ENCODE peak calls at places on chromosomes 5 and 9, in ten cellular contexts. Z is ELR; B is retina; F is CD8-positive, alpha-beta T cell; Y is memory B cell; J is fibroblast of the aortic adventitia; K is Ammon's horn; Q is activated T-helper 1 cell treated with Interleukin-2 at 50 U/mL for 16 hours; O is D341Med; U is heart right ventricle. I is an unnamed sample.

GRCh38 chr5:37667846-37668245 is 172.0 kb downstream of the GDNF start:
- DNase-seq in Z (no peak), Y (no peak), Q (no peak), K (no peak), B (no peak), O (no peak), J (no peak), U (no peak), F (no peak), I (no peak)

GRCh38 chr9:131733601-131734061 is 6.2 kb downstream of the RAPGEF1 start:
- DNase-seq in Q (no peak), Z (peak), J (peak), K (no peak), Y (no peak), U (no peak), F (no peak), B (no peak), O (peak), I (no peak)

GRCh38 chr9:4661165-4662095 is 664 bp upstream of the PLPP6 start:
- DNase-seq in O (no peak), Y (no peak), Q (no peak), J (peak), B (no peak), Z (peak), U (no peak), F (no peak), K (no peak), I (no peak)

GRCh38 chr9:34252670-34253459 is 74.0 kb downstream of the UBAP1 start:
- DNase-seq in K (peak), O (peak), Q (peak), B (peak), F (peak), J (peak), Y (peak), Z (peak), U (peak), I (peak)

GRCh38 chr9:110007477-110008270 is 200.3 kb downstream of the C9orf152 start:
- DNase-seq in Q (no peak), Y (no peak), O (no peak), Z (peak), B (no peak), J (no peak), U (no peak), F (no peak), K (no peak), I (no peak)

GRCh38 chr5:123439616-123440153 is 16.5 kb upstream of the CEP120 start:
- DNase-seq in F (no peak), Z (no peak), U (no peak), B (no peak), K (no peak), Q (no peak), J (no peak), Y (no peak), O (no peak), I (no peak)

GRCh38 chr9:90142580-90142979 is 500.0 kb downstream of the DIRAS2 start:
- DNase-seq in Q (peak), U (peak), J (peak), Z (peak), F (peak), B (peak), K (peak), Y (peak), O (no peak), I (no peak)

GRCh38 chr5:1526681-1527131 is 2.9 kb upstream of the LPCAT1 start:
- DNase-seq in O (peak), B (no peak), Y (no peak), J (no peak), K (peak), U (no peak), Z (no peak), Q (no peak), F (no peak), I (peak)

GRCh38 chr9:122036988-122037387 is 56.1 kb downstream of the TTLL11 start:
- DNase-seq in U (no peak), Z (peak), O (no peak), J (peak), Q (no peak), B (no peak), F (no peak), K (no peak), Y (no peak), I (no peak)

GRCh38 chr9:113935677-113936380 is 59.7 kb downstream of the ZNF618 start:
- DNase-seq in Q (no peak), J (no peak), O (no peak), B (no peak), Z (no peak), U (no peak), F (no peak), Y (no peak), K (no peak), I (no peak)

GRCh38 chr5:133303298-133303697 is 251.5 kb downstream of the HSPA4 start:
- DNase-seq in U (no peak), O (no peak), K (no peak), Y (no peak), Z (no peak), Q (no peak), B (no peak), J (no peak), F (no peak), I (no peak)

GRCh38 chr9:132163876-132164603 is 2.2 kb downstream of the NTNG2 start:
- DNase-seq in O (no peak), F (no peak), J (no peak), Q (no peak), Z (no peak), K (no peak), Y (no peak), B (peak), U (no peak), I (no peak)

GRCh38 chr9:526904-527591 is 312.4 kb downstream of the DOCK8 start:
- DNase-seq in K (no peak), F (no peak), B (no peak), U (no peak), Z (no peak), Y (no peak), O (no peak), J (no peak), Q (no peak), I (no peak)

GRCh38 chr9:127445851-127446719 is 5.1 kb downstream of the RPL12 start:
- DNase-seq in Z (peak), B (no peak), U (no peak), O (no peak), J (peak), Q (no peak), K (no peak), F (no peak), Y (no peak), I (no peak)

GRCh38 chr5:68287976-68288755 is 72.6 kb downstream of the PIK3R1 start:
- DNase-seq in U (peak), Z (peak), B (peak), Y (no peak), O (peak), F (peak), J (peak), Q (peak), K (peak), I (no peak)

GRCh38 chr5:153831976-153832375 is 206.7 kb downstream of the FAM114A2 start:
- DNase-seq in O (no peak), J (peak), Z (peak), Q (no peak), K (peak), Y (no peak), U (peak), F (no peak), B (no peak), I (no peak)

GRCh38 chr9:129609486-129610192 is 11.3 kb downstream of the C9orf50 start:
- DNase-seq in Q (peak), B (peak), O (no peak), Y (no peak), Z (peak), F (peak), J (peak), K (no peak), U (peak), I (no peak)

GRCh38 chr5:118832974-118833373 is 155.4 kb downstream of the DTWD2 start:
- DNase-seq in F (no peak), B (no peak), J (no peak), O (no peak), Q (no peak), U (no peak), Z (no peak), Y (no peak), K (no peak), I (no peak)

GRCh38 chr5:140734354-140734753 is 34.1 kb downstream of the ZMAT2 start:
- DNase-seq in U (no peak), B (no peak), Z (peak), J (peak), K (no peak), F (no peak), Q (no peak), O (no peak), Y (no peak), I (no peak)

GRCh38 chr5:154406231-154406630 is 39.6 kb upstream of the SAP30L start:
- DNase-seq in U (no peak), F (no peak), Z (peak), K (no peak), Y (no peak), Q (no peak), J (no peak), O (no peak), B (no peak), I (no peak)

GRCh38 chr5:137167187-137167586 is 331.9 kb downstream of the SPOCK1 start:
- DNase-seq in Z (no peak), Q (no peak), O (no peak), F (no peak), J (peak), Y (no peak), B (no peak), U (no peak), K (no peak), I (no peak)

GRCh38 chr5:142892021-142892420 is 121.8 kb downstream of the ARHGAP26 start:
- DNase-seq in Y (no peak), Z (no peak), Q (no peak), B (no peak), K (no peak), J (no peak), U (no peak), F (no peak), O (no peak), I (no peak)

GRCh38 chr9:71678999-71679398 is 89.3 kb downstream of the CEMIP2 start:
- DNase-seq in K (no peak), F (no peak), B (no peak), J (no peak), O (no peak), Q (no peak), Z (no peak), Y (no peak), U (no peak), I (no peak)

GRCh38 chr9:6735422-6735821 is 22.4 kb upstream of the KDM4C start:
- DNase-seq in U (no peak), K (no peak), J (no peak), Z (no peak), F (no peak), Q (no peak), O (no peak), Y (no peak), B (no peak), I (peak)

GRCh38 chr9:83965350-83966208 is 14.4 kb downstream of the HNRNPK start:
- DNase-seq in O (no peak), U (no peak), B (peak), Q (no peak), Y (no peak), F (no peak), K (no peak), J (peak), Z (peak), I (no peak)

GRCh38 chr5:134070979-134071849 is 43.3 kb upstream of the TCF7 start:
- DNase-seq in U (no peak), Y (no peak), J (no peak), Z (no peak), Q (no peak), F (no peak), K (no peak), B (peak), O (peak), I (no peak)

GRCh38 chr5:115850771-115851416 is 9.2 kb downstream of the AP3S1 start:
- DNase-seq in U (no peak), Y (no peak), O (no peak), F (no peak), B (no peak), J (peak), Q (no peak), Z (no peak), K (no peak), I (no peak)

GRCh38 chr9:134730011-134730760 is 88.6 kb downstream of the COL5A1 start:
- DNase-seq in J (peak), O (no peak), Z (no peak), B (no peak), Y (no peak), Q (no peak), K (no peak), U (peak), F (no peak), I (no peak)

GRCh38 chr5:175377816-175378215 is 66.2 kb downstream of the DRD1 start:
- DNase-seq in Q (no peak), Z (no peak), O (no peak), F (no peak), B (no peak), J (no peak), U (no peak), Y (no peak), K (no peak), I (no peak)

GRCh38 chr9:86485359-86485758 is 131.1 kb upstream of the TUT7 start:
- DNase-seq in J (no peak), Y (no peak), K (no peak), B (no peak), F (no peak), O (no peak), Q (no peak), U (no peak), Z (no peak), I (no peak)

GRCh38 chr9:86598411-86599239 is 244.4 kb upstream of the TUT7 start:
- DNase-seq in B (peak), U (no peak), Y (no peak), J (peak), Z (no peak), K (no peak), F (no peak), O (no peak), Q (no peak), I (no peak)

I was measured in suprapubic skin.